ENCODE peak calls at places on chromosomes 6 and 20, in ten cellular contexts. I, J, S, C, Q, P, W, O, L and U are unnamed samples.

GRCh38 chr20:25054995-25055629 is 2.8 kb downstream of the ACSS1 start:
- DNase-seq in W (no peak), C (no peak), L (no peak), P (no peak), I (no peak), Q (no peak), S (no peak), J (no peak), O (peak), U (no peak)

GRCh38 chr6:149077208-149077607 is 240.3 kb upstream of the TAB2 start:
- DNase-seq in C (no peak), Q (no peak), J (no peak), W (no peak), P (no peak), I (peak), L (no peak), S (no peak), O (no peak), U (no peak)

GRCh38 chr6:105067329-105067728 is 110.4 kb downstream of the LIN28B start:
- DNase-seq in Q (no peak), J (no peak), W (no peak), S (no peak), O (no peak), C (no peak), L (no peak), P (no peak), I (no peak), U (no peak)

GRCh38 chr6:84768442-84769174 is 4.2 kb upstream of the TBX18 start:
- DNase-seq in S (no peak), J (no peak), O (no peak), Q (peak), C (no peak), P (no peak), I (no peak), L (no peak), W (no peak), U (no peak)

GRCh38 chr6:15997751-15998388 is 131.0 kb upstream of the MYLIP start:
- DNase-seq in I (no peak), P (no peak), O (peak), W (no peak), J (no peak), Q (no peak), C (no peak), S (no peak), L (no peak), U (no peak)

GRCh38 chr6:89475634-89476033 is 42.7 kb downstream of the ANKRD6 start:
- DNase-seq in L (no peak), C (no peak), J (no peak), I (no peak), P (no peak), S (no peak), Q (no peak), W (no peak), O (peak), U (no peak)

GRCh38 chr6:85124472-85125428 is 325.1 kb upstream of the NT5E start:
- DNase-seq in J (no peak), O (no peak), L (no peak), S (no peak), I (no peak), C (no peak), P (no peak), W (no peak), Q (no peak), U (no peak)

GRCh38 chr6:73443555-73443954 is 8.5 kb downstream of the CGAS start:
- DNase-seq in I (no peak), J (no peak), W (no peak), P (no peak), S (no peak), C (no peak), O (no peak), L (no peak), Q (no peak), U (no peak)

GRCh38 chr6:33359331-33359730 is 32.3 kb upstream of the KIFC1 start:
- DNase-seq in S (no peak), W (no peak), C (no peak), I (no peak), P (no peak), L (no peak), Q (no peak), O (no peak), J (no peak), U (no peak)

GRCh38 chr6:150418825-150419594 is 50.2 kb downstream of the IYD start:
- DNase-seq in C (peak), P (peak), J (peak), W (peak), L (no peak), S (peak), O (peak), Q (peak), I (no peak), U (peak)

GRCh38 chr6:44020148-44020547 is 107.1 kb downstream of the MRPL14 start:
- DNase-seq in O (no peak), Q (no peak), S (no peak), P (peak), I (no peak), J (no peak), L (no peak), C (no peak), W (no peak), U (no peak)

GRCh38 chr20:38084425-38084951 is 50.9 kb downstream of the RPRD1B start:
- DNase-seq in C (no peak), Q (no peak), L (no peak), S (peak), P (no peak), W (peak), O (no peak), I (peak), J (no peak), U (no peak)

GRCh38 chr6:138869343-138869742 is 73.5 kb downstream of the ECT2L start:
- DNase-seq in S (no peak), Q (no peak), J (no peak), O (no peak), P (no peak), W (no peak), L (no peak), I (no peak), C (no peak), U (peak)

GRCh38 chr20:22438926-22439325 is 145.4 kb downstream of the FOXA2 start:
- DNase-seq in J (no peak), P (no peak), L (no peak), S (no peak), O (no peak), Q (no peak), W (no peak), I (no peak), C (no peak), U (no peak)

GRCh38 chr6:143205983-143206382 is 145.3 kb downstream of the AIG1 start:
- DNase-seq in S (no peak), I (no peak), Q (no peak), P (no peak), C (no peak), L (no peak), J (no peak), W (no peak), O (no peak), U (no peak)

GRCh38 chr6:44177691-44178423 is 19.2 kb downstream of the CAPN11 start:
- DNase-seq in S (no peak), I (no peak), L (no peak), Q (no peak), W (no peak), J (peak), O (peak), P (no peak), C (no peak), U (peak)

GRCh38 chr20:38201356-38201755 is 36.3 kb upstream of the TGM2 start:
- DNase-seq in S (peak), L (no peak), J (peak), P (no peak), W (peak), Q (no peak), C (no peak), O (no peak), I (no peak), U (no peak)

GRCh38 chr20:53752971-53753879 is 159.6 kb upstream of the ZNF217 start:
- DNase-seq in O (peak), S (no peak), J (no peak), W (no peak), C (no peak), Q (no peak), L (no peak), P (no peak), I (no peak), U (no peak)

GRCh38 chr6:79240509-79240908 is 6.0 kb upstream of the HMGN3 start:
- DNase-seq in L (no peak), S (no peak), P (no peak), I (no peak), O (no peak), C (no peak), W (no peak), J (peak), Q (no peak), U (no peak)

GRCh38 chr6:1200706-1201105 is 111.2 kb upstream of the FOXQ1 start:
- DNase-seq in S (peak), P (no peak), Q (no peak), W (no peak), C (no peak), L (no peak), O (no peak), J (no peak), I (no peak), U (no peak)

GRCh38 chr6:109224107-109224875 is 129.0 kb downstream of the CEP57L1 start:
- DNase-seq in L (no peak), O (no peak), P (no peak), Q (no peak), S (no peak), C (no peak), W (no peak), J (no peak), I (no peak), U (no peak)